ENCODE peak calls at places on chromosome 13, in seven cellular contexts. J, M, L, E, N, O and P are unnamed samples. For H3K36me3, the result is how much of the 10 kb centered on the place peaks cover.

GRCh38 chr13:67235265-67235664 is 5.1 kb upstream of the PCDH9 start:
- DNase-seq in J (no peak), M (no peak), L (no peak), E (no peak), N (no peak), O (no peak), P (no peak)

GRCh38 chr13:76210262-76210661 is 574.1 kb downstream of the LMO7 start:
- DNase-seq in J (no peak), M (peak), L (no peak), E (no peak), N (no peak), O (no peak), P (no peak)

GRCh38 chr13:42334329-42334706 is 62.4 kb downstream of the AKAP11 start:
- DNase-seq in J (no peak), M (no peak), L (no peak), E (no peak), N (no peak), O (no peak), P (no peak)

GRCh38 chr13:89343165-89343564 is 1672.0 kb downstream of the SLITRK5 start:
- DNase-seq in J (no peak), M (peak), L (no peak), E (no peak), N (no peak), O (no peak), P (no peak)

GRCh38 chr13:50015750-50016149 is 506 bp downstream of the KCNRG start:
- DNase-seq in J (no peak), M (no peak), L (peak), E (no peak), N (no peak), O (no peak), P (no peak)

GRCh38 chr13:30017880-30018279 is 167.5 kb upstream of the UBL3 start:
- DNase-seq in J (no peak), M (no peak), L (peak), E (no peak), N (no peak), O (no peak), P (no peak)

GRCh38 chr13:41610426-41610825 is 153.1 kb downstream of the RGCC start:
- DNase-seq in J (peak), M (peak), L (no peak), E (no peak), N (no peak), O (peak), P (peak)

GRCh38 chr13:113029061-113029445 is 60.0 kb downstream of the MCF2L start:
- DNase-seq in J (no peak), M (no peak), L (no peak), E (no peak), N (no peak), O (no peak), P (no peak)

GRCh38 chr13:106083620-106084350 is 451.7 kb downstream of the EFNB2 start:
- DNase-seq in J (no peak), M (peak), L (peak), E (no peak), N (no peak), O (peak), P (no peak)

GRCh38 chr13:106033634-106034033 is 501.8 kb downstream of the EFNB2 start:
- DNase-seq in J (no peak), M (no peak), L (peak), E (no peak), N (no peak), O (peak), P (no peak)

GRCh38 chr13:30818323-30818960 is 83.1 kb downstream of the ALOX5AP start:
- DNase-seq in J (no peak), M (peak), L (no peak), E (no peak), N (no peak), O (peak), P (no peak)

GRCh38 chr13:76349700-76350099 is 536.5 kb downstream of the KCTD12 start:
- DNase-seq in J (no peak), M (no peak), L (no peak), E (no peak), N (no peak), O (no peak), P (no peak)

GRCh38 chr13:68927387-68928026 is 1180.1 kb upstream of the ATXN8OS start:
- DNase-seq in J (no peak), M (no peak), L (peak), E (no peak), N (peak), O (no peak), P (no peak)

GRCh38 chr13:113754691-113755090 is 4.3 kb upstream of the TMEM255B start:
- DNase-seq in J (no peak), M (no peak), L (no peak), E (no peak), N (no peak), O (no peak), P (no peak)

GRCh38 chr13:42836930-42837329 is 55.5 kb downstream of the FAM216B start:
- DNase-seq in J (no peak), M (no peak), L (peak), E (no peak), N (peak), O (peak), P (no peak)

GRCh38 chr13:97224544-97225324 is 2.6 kb downstream of the MBNL2 start:
- DNase-seq in J (no peak), M (peak), L (peak), E (no peak), N (no peak), O (peak), P (no peak)

GRCh38 chr13:29877456-29878096 is 27.2 kb upstream of the UBL3 start:
- DNase-seq in J (no peak), M (no peak), L (no peak), E (no peak), N (no peak), O (no peak), P (no peak)

GRCh38 chr13:48318014-48318713 is 14.6 kb downstream of the RB1 start:
- DNase-seq in J (no peak), M (no peak), L (no peak), E (no peak), N (no peak), O (no peak), P (no peak)

GRCh38 chr13:50575138-50575537 is 268.4 kb downstream of the DLEU7 start:
- DNase-seq in J (no peak), M (no peak), L (no peak), E (no peak), N (no peak), O (no peak), P (no peak)

GRCh38 chr13:109198585-109198984 is 569.2 kb downstream of the MYO16 start:
- DNase-seq in J (no peak), M (peak), L (no peak), E (no peak), N (no peak), O (peak), P (no peak)

GRCh38 chr13:90686438-90686837 is 661.0 kb upstream of the MIR17HG start:
- DNase-seq in J (peak), M (peak), L (no peak), E (no peak), N (peak), O (peak), P (no peak)

GRCh38 chr13:102825921-102826706 is 19.7 kb upstream of the ERCC5 start:
- DNase-seq in J (peak), M (peak), L (peak), E (no peak), N (peak), O (peak), P (no peak)

GRCh38 chr13:25928941-25929505 is 122.8 kb downstream of the SHISA2 start:
- DNase-seq in J (no peak), M (no peak), L (no peak), E (no peak), N (peak), O (no peak), P (no peak)

GRCh38 chr13:114048463-114048862 is 74.6 kb upstream of the C13orf46 start:
- DNase-seq in J (no peak), M (no peak), L (peak), E (no peak), N (no peak), O (no peak), P (no peak)

GRCh38 chr13:91740811-91741210 is 342.4 kb downstream of the GPC5 start:
- DNase-seq in J (no peak), M (no peak), L (no peak), E (no peak), N (no peak), O (no peak), P (no peak)

GRCh38 chr13:71290963-71291937 is 575.8 kb downstream of the DACH1 start:
- DNase-seq in J (no peak), M (peak), L (no peak), E (peak), N (peak), O (peak), P (no peak)

GRCh38 chr13:101398191-101398590 is 18.1 kb downstream of the NALCN start:
- DNase-seq in J (no peak), M (peak), L (no peak), E (no peak), N (no peak), O (peak), P (no peak)

GRCh38 chr13:113625965-113626661 is 31.9 kb downstream of the ATP4B start:
- DNase-seq in J (peak), M (no peak), L (no peak), E (no peak), N (no peak), O (peak), P (no peak)

DNA sequence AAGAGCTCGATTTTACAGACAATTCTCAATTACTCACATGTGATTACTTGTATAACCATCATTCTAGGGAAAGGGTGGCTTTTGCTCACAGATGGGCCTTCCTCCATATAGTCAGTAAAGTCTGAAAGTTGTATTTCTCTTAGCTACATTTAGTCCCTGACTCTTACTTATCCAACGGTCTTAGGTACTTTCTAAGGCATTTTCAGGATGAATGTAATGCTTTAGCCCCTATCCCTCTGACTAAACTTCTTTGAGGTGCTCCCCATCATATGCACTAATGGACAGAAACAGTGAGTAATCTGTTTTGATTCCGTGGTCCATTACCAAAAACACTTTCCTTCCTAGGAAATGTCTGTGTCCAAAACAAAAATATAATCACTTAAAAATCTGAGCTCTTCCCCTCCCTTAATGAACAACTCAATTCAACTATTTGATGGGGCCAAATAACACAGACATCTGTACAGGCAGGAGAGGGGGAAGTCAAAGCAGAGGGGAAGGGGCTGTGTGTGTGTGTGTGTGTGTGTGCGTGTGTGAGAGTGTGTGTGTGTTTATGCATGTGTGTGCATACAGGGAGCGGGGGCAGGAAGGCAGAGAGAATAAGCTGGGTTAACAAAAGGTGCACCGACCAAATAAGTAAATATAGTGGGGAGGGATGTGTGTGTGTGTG is 84.9 kb downstream of the USP12 start:
- DNase-seq in J (no peak), M (no peak), L (no peak), E (no peak), N (no peak), O (peak), P (no peak)
- H3K36me3 ChIP-seq in J (under half), M (under half), L (under half), E (under half), N (under half), O (under half), P (under half)

GRCh38 chr13:24539500-24540165 is 27.1 kb upstream of the PARP4 start:
- DNase-seq in J (no peak), M (no peak), L (no peak), E (no peak), N (no peak), O (no peak), P (no peak)

GRCh38 chr13:24541127-24541475 is 28.5 kb upstream of the PARP4 start:
- DNase-seq in J (no peak), M (no peak), L (no peak), E (no peak), N (no peak), O (no peak), P (no peak)

GRCh38 chr13:24540236-24541126 is 27.9 kb upstream of the PARP4 start:
- DNase-seq in J (no peak), M (no peak), L (peak), E (no peak), N (no peak), O (no peak), P (no peak)
- TF ChIP-seq CTCF in J (no peak), M (no peak), L (peak), E (peak), N (peak), O (peak), P (no peak)

DNA sequence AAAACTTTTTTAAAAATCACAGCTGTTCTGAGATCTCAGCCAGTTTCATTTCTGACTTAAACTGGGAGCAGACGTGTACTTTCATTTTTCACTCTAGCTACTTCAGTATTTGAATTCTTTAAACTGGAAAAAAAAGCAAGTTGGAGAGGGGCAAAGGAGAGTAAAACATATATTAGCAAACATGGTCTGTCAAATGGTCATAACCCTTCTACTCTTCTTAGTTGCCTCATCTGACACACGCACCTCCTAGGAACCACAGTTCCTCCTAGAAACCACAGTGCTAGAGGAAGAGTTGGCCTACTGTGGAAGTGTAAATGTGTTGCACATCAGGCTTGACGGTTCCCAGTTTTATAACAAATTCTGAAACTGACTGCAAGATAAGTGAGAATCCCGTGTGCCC is 47.2 kb downstream of the TM9SF2 start:
- DNase-seq in J (no peak), M (no peak), L (no peak), E (no peak), N (no peak), O (no peak), P (no peak)
- H3K36me3 ChIP-seq in J (under half), M (under half), L (under half), E (under half), N (under half), O (under half), P (half or more)

GRCh38 chr13:21216332-21216731 is 39.9 kb downstream of the MRPL57 start:
- DNase-seq in J (no peak), M (no peak), L (peak), E (no peak), N (no peak), O (no peak), P (no peak)

GRCh38 chr13:21208755-21209154 is 32.3 kb downstream of the MRPL57 start:
- DNase-seq in J (no peak), M (no peak), L (no peak), E (no peak), N (no peak), O (no peak), P (no peak)

GRCh38 chr13:21212138-21212775 is 35.8 kb downstream of the MRPL57 start:
- DNase-seq in J (no peak), M (no peak), L (no peak), E (no peak), N (no peak), O (no peak), P (no peak)
- TF ChIP-seq CTCF in J (no peak), M (no peak), L (no peak), E (no peak), N (no peak), O (no peak), P (no peak)

GRCh38 chr13:52432456-52432855 is 18.0 kb downstream of the VPS36 start:
- DNase-seq in J (no peak), M (no peak), L (no peak), E (no peak), N (no peak), O (no peak), P (no peak)

GRCh38 chr13:52428295-52428694 is 22.1 kb downstream of the VPS36 start:
- DNase-seq in J (no peak), M (peak), L (no peak), E (no peak), N (peak), O (peak), P (no peak)
- H3K36me3 ChIP-seq in J (under half), M (under half), L (under half), E (under half), N (under half), O (under half), P (under half)

GRCh38 chr13:38900188-38900587 is 90.4 kb downstream of the STOML3 start:
- DNase-seq in J (no peak), M (no peak), L (peak), E (no peak), N (no peak), O (no peak), P (no peak)
- TF ChIP-seq CTCF in J (peak), M (no peak), L (peak), E (peak), N (peak), O (no peak), P (no peak)

GRCh38 chr13:110689041-110689440 is 16.9 kb downstream of the CARS2 start:
- DNase-seq in J (no peak), M (no peak), L (no peak), E (no peak), N (no peak), O (no peak), P (no peak)
- H3K36me3 ChIP-seq in J (under half), M (under half), L (under half), E (under half), N (under half), O (under half), P (under half)

GRCh38 chr13:28059214-28059613 is 41.2 kb downstream of the FLT3 start:
- DNase-seq in J (no peak), M (peak), L (peak), E (peak), N (no peak), O (peak), P (no peak)
- TF ChIP-seq CTCF in J (peak), M (peak), L (peak), E (peak), N (peak), O (peak), P (peak)

GRCh38 chr13:45040173-45040572 is 50.8 kb downstream of the GPALPP1 start:
- DNase-seq in J (no peak), M (no peak), L (no peak), E (no peak), N (no peak), O (no peak), P (no peak)
- H3K36me3 ChIP-seq in J (under half), M (under half), L (under half), E (under half), N (under half), O (under half), P (under half)